ENCODE peak calls at places on chromosomes 7 and 10, in four cellular contexts. B, D, S and V are unnamed samples.

GRCh38 chr10:104337985-104338735 is at the start of gene ITPRIP:
- DNase-seq in B (peak; percentile 88), D (no peak), S (peak; percentile 88), V (peak; percentile 0)

GRCh38 chr10:113921571-113922370 is 67.3 kb downstream of the NHLRC2 start:
- DNase-seq in B (no peak), D (no peak), S (no peak), V (no peak)

GRCh38 chr10:58513189-58514101 is 773 bp downstream of the BICC1 start:
- DNase-seq in B (peak; percentile 96), D (no peak), S (peak; percentile 11), V (no peak)

GRCh38 chr10:108789911-108790310 is 1133.4 kb downstream of the XPNPEP1 start:
- DNase-seq in B (no peak), D (no peak), S (no peak), V (no peak)

GRCh38 chr7:134926396-134926795 is 59.9 kb upstream of the AGBL3 start:
- DNase-seq in B (no peak), D (no peak), S (no peak), V (no peak)

GRCh38 chr7:39353615-39354376 is 212.4 kb upstream of the YAE1 start:
- DNase-seq in B (peak; percentile 48), D (peak; percentile 92), S (no peak), V (peak; percentile 72)

GRCh38 chr7:44867073-44867990 is 18.0 kb downstream of the PURB start:
- DNase-seq in B (peak; percentile 91), D (no peak), S (no peak), V (no peak)

GRCh38 chr10:71059059-71059818 is 153.1 kb upstream of the UNC5B start:
- DNase-seq in B (no peak), D (no peak), S (no peak), V (no peak)

GRCh38 chr7:116809636-116810266 is 52.6 kb upstream of the CAPZA2 start:
- DNase-seq in B (peak; percentile 84), D (peak; percentile 51), S (peak; percentile 6), V (peak; percentile 94)

GRCh38 chr7:37916017-37916672 is 472 bp downstream of the SFRP4 start:
- DNase-seq in B (no peak), D (no peak), S (peak; percentile 37), V (peak; percentile 15)

GRCh38 chr10:127354992-127355391 is 158.6 kb upstream of the INSYN2A start:
- DNase-seq in B (no peak), D (no peak), S (no peak), V (no peak)

GRCh38 chr7:94056796-94057207 is 52.6 kb upstream of the BET1 start:
- DNase-seq in B (peak; percentile 100), D (no peak), S (no peak), V (no peak)

GRCh38 chr7:149748223-149748874 is 25.0 kb downstream of the ZNF467 start:
- DNase-seq in B (no peak), D (no peak), S (no peak), V (no peak)

GRCh38 chr10:110407301-110408170 is 90.2 kb upstream of the DUSP5 start:
- DNase-seq in B (peak; percentile 22), D (no peak), S (no peak), V (peak; percentile 55)

GRCh38 chr7:134879815-134880475 is 100.5 kb downstream of the CALD1 start:
- DNase-seq in B (no peak), D (no peak), S (no peak), V (peak; percentile 79)

GRCh38 chr7:50147952-50148351 is 54.9 kb upstream of the ZPBP start:
- DNase-seq in B (no peak), D (no peak), S (no peak), V (no peak)

GRCh38 chr10:4354382-4354812 is 471.6 kb upstream of the AKR1E2 start:
- DNase-seq in B (peak; percentile 77), D (no peak), S (no peak), V (no peak)

GRCh38 chr10:35415505-35415904 is 79.2 kb downstream of the CCNY start:
- DNase-seq in B (no peak), D (no peak), S (no peak), V (no peak)

GRCh38 chr7:72437061-72437460 is 24.9 kb upstream of the CALN1 start:
- DNase-seq in B (no peak), D (no peak), S (no peak), V (no peak)

GRCh38 chr7:19988860-19989259 is 215.4 kb upstream of the TMEM196 start:
- DNase-seq in B (no peak), D (no peak), S (no peak), V (no peak)

GRCh38 chr10:109953745-109954144 is 30.4 kb upstream of the XPNPEP1 start:
- DNase-seq in B (no peak), D (no peak), S (no peak), V (no peak)

GRCh38 chr10:114856544-114857287 is 35.1 kb downstream of the FHIP2A start:
- DNase-seq in B (peak; percentile 95), D (no peak), S (no peak), V (no peak)

GRCh38 chr10:98967601-98968000 is 268.1 kb downstream of the HPSE2 start:
- DNase-seq in B (no peak), D (no peak), S (no peak), V (no peak)

GRCh38 chr10:70958396-70958795 is 70.0 kb upstream of the PCBD1 start:
- DNase-seq in B (peak; percentile 56), D (no peak), S (no peak), V (no peak)

GRCh38 chr7:21251166-21251806 is 176.6 kb upstream of the SP4 start:
- DNase-seq in B (peak; percentile 41), D (no peak), S (no peak), V (peak; percentile 25)

GRCh38 chr7:68925241-68925640 is 673.0 kb upstream of the AUTS2 start:
- DNase-seq in B (no peak), D (no peak), S (no peak), V (no peak)

GRCh38 chr7:129784783-129785456 is 167.8 kb downstream of the UBE2H start:
- DNase-seq in B (no peak), D (no peak), S (peak; percentile 51), V (no peak)

GRCh38 chr7:112970771-112971170 is 115.9 kb downstream of the GPR85 start:
- DNase-seq in B (peak; percentile 17), D (no peak), S (no peak), V (no peak)